ENCODE peak calls at places on chromosomes 11 and 22, in five cellular contexts. W is neural crest cell, I is retinal pigment epithelial cell, L is NB4, G is adrenal gland. E is an unnamed sample.

GRCh38 chr11:134015541-134015940 is 53.3 kb upstream of the JAM3 start:
- DNase-seq in W (no peak), I (no peak), L (no peak), G (no peak), E (no peak)

GRCh38 chr22:40976866-40977700 is 25.9 kb downstream of the RBX1 start:
- DNase-seq in W (no peak), I (no peak), L (no peak), G (no peak), E (no peak)

GRCh38 chr11:114102993-114103896 is 43.7 kb downstream of the ZBTB16 start:
- DNase-seq in W (no peak), I (no peak), L (no peak), G (no peak), E (no peak)

GRCh38 chr11:34192481-34193401 is 87.3 kb downstream of the NAT10 start:
- DNase-seq in W (no peak), I (peak), L (no peak), G (peak), E (peak)

GRCh38 chr11:46200537-46201281 is 76.8 kb upstream of the CREB3L1 start:
- DNase-seq in W (no peak), I (no peak), L (no peak), G (peak), E (no peak)

GRCh38 chr11:26227311-26227710 is 104.6 kb upstream of the ANO3 start:
- DNase-seq in W (no peak), I (no peak), L (peak), G (no peak), E (peak)

GRCh38 chr11:35077709-35078695 is 61.0 kb upstream of the CD44 start:
- DNase-seq in W (no peak), I (no peak), L (peak), G (no peak), E (no peak)

GRCh38 chr11:26137651-26138050 is 194.3 kb upstream of the ANO3 start:
- DNase-seq in W (no peak), I (no peak), L (no peak), G (no peak), E (no peak)

GRCh38 chr11:12446863-12447262 is 69.5 kb downstream of the PARVA start:
- DNase-seq in W (no peak), I (no peak), L (no peak), G (no peak), E (no peak)

GRCh38 chr11:19441752-19442553 is 201.2 kb upstream of the E2F8 start:
- DNase-seq in W (no peak), I (peak), L (peak), G (peak), E (peak)

GRCh38 chr11:69442807-69443137 is 38.7 kb upstream of the LINC01488 start:
- DNase-seq in W (no peak), I (peak), L (no peak), G (peak), E (peak)

GRCh38 chr11:79439430-79439892 is 1.4 kb downstream of the TENM4 start:
- DNase-seq in W (no peak), I (no peak), L (no peak), G (peak), E (no peak)

GRCh38 chr11:79441159-79441875 is 487 bp upstream of the TENM4 start:
- DNase-seq in W (no peak), I (no peak), L (peak), G (no peak), E (no peak)

GRCh38 chr11:79440451-79441158 is at the start of gene TENM4:
- DNase-seq in W (peak), I (peak), L (no peak), G (peak), E (peak)

GRCh38 chr11:79438631-79439429 is 2.0 kb downstream of the TENM4 start:
- DNase-seq in W (no peak), I (no peak), L (no peak), G (peak), E (no peak)

GRCh38 chr11:79439893-79440450 is 858 bp downstream of the TENM4 start:
- DNase-seq in W (peak), I (no peak), L (no peak), G (peak), E (no peak)
- TF ChIP-seq CTCF in W (no peak), I (no peak), L (no peak), G (no peak), E (no peak)

DNA sequence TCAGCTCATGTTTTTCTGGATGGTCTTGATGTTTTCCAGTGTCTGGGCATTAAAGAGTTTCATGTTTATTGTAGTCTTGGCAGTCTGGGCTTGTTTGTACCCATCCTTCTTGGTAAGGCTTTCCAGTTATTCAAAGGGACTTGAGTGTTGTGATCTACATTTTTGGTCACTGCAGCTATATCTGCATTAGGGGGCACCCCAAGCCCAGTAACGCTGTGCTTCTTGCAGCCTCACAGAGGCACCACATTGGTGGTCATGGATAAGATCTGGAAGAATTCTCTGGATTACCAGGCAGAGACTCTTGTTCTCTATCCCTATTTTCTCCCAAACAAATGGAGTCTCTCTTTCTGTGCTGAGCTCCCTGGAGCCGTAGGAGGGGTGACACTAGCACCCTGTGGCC is 451.5 kb upstream of the FAT3 start:
- DNase-seq in W (no peak), I (no peak), L (peak), G (no peak), E (no peak)
- TF ChIP-seq CTCF in W (no peak), I (peak), L (no peak), G (no peak), E (no peak)

GRCh38 chr11:116190861-116191260 is 581.9 kb downstream of the BUD13 start:
- DNase-seq in W (no peak), I (no peak), L (no peak), G (no peak), E (no peak)
- TF ChIP-seq CTCF in W (no peak), I (no peak), L (no peak), G (no peak), E (no peak)

GRCh38 chr11:126354631-126355323 is 709 bp upstream of the ST3GAL4 start:
- DNase-seq in W (no peak), I (no peak), L (peak), G (peak), E (no peak)

GRCh38 chr11:126357055-126357962 is 1.8 kb downstream of the ST3GAL4 start:
- DNase-seq in W (no peak), I (no peak), L (no peak), G (peak), E (no peak)

GRCh38 chr11:126352934-126353801 is 2.3 kb upstream of the ST3GAL4 start:
- DNase-seq in W (no peak), I (peak), L (peak), G (no peak), E (peak)

GRCh38 chr11:126355926-126356897 is 726 bp downstream of the ST3GAL4 start:
- DNase-seq in W (no peak), I (no peak), L (peak), G (peak), E (no peak)

GRCh38 chr11:126355324-126355925 is at the start of gene ST3GAL4:
- DNase-seq in W (peak), I (no peak), L (peak), G (peak), E (no peak)
- TF ChIP-seq CTCF in W (no peak), I (no peak), L (no peak), G (no peak), E (no peak)

GRCh38 chr22:27692243-27692642 is 109.3 kb downstream of the MN1 start:
- DNase-seq in W (no peak), I (no peak), L (no peak), G (no peak), E (no peak)
- TF ChIP-seq CTCF in W (no peak), I (peak), L (no peak), G (no peak), E (no peak)

GRCh38 chr11:94805994-94806393 is 37.8 kb downstream of the AMOTL1 start:
- DNase-seq in W (no peak), I (no peak), L (no peak), G (no peak), E (no peak)

GRCh38 chr11:94813436-94813720 is 45.2 kb downstream of the AMOTL1 start:
- DNase-seq in W (no peak), I (no peak), L (no peak), G (no peak), E (no peak)

GRCh38 chr11:94806436-94806835 is 38.3 kb downstream of the AMOTL1 start:
- DNase-seq in W (no peak), I (no peak), L (no peak), G (no peak), E (no peak)

GRCh38 chr11:94804874-94805273 is 36.7 kb downstream of the AMOTL1 start:
- DNase-seq in W (no peak), I (no peak), L (no peak), G (no peak), E (no peak)

DNA sequence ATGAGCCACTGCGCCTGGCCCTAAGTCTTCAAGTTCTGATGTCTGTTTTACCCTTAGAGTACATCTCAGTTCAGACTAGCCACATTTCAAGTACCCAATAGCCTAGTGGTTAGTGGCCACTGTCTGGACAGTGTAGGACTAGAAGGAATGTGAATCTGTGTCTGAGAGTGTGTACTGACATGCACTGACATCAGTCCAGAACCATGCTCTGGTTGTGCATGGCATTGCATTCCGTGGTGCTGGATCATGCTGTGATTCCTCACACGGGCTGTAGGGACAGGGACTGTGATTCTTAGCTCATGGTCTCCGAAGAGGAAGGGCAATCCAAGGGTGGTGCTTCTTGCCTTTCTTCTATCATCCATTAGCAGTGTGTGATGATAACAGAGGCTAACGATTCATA is 41.1 kb downstream of the AMOTL1 start:
- DNase-seq in W (no peak), I (no peak), L (no peak), G (no peak), E (no peak)
- TF ChIP-seq CTCF in W (no peak), I (no peak), L (no peak), G (no peak), E (no peak)